ENCODE peak calls at places on chromosomes 6 and 20, in seven cellular contexts. V is AG04450; T is LHCN-M2; E is activated effector memory CD4-positive, alpha-beta T cell treated with Interleukin-2 at 50 U/mL for 16 hours; F is PC-9; R is NCI-H1417; N is spleen. D is an unnamed sample.

GRCh38 chr20:7090001-7090400 is 322.5 kb downstream of the BMP2 start:
- DNase-seq in V (no peak), T (no peak), E (no peak), F (no peak), R (no peak), N (no peak), D (no peak)

GRCh38 chr20:12409501-12409900 is 491.8 kb downstream of the BTBD3 start:
- DNase-seq in V (no peak), T (no peak), E (no peak), F (no peak), R (no peak), N (no peak), D (no peak)

GRCh38 chr6:21423106-21423854 is 170.3 kb upstream of the SOX4 start:
- DNase-seq in V (no peak), T (no peak), E (no peak), F (no peak), R (no peak), N (no peak), D (no peak)

GRCh38 chr20:55160996-55161395 is 685.6 kb downstream of the DOK5 start:
- DNase-seq in V (no peak), T (no peak), E (no peak), F (no peak), R (no peak), N (no peak), D (no peak)

GRCh38 chr6:3625980-3626533 is 125.5 kb downstream of the PXDC1 start:
- DNase-seq in V (no peak), T (no peak), E (no peak), F (no peak), R (no peak), N (peak), D (no peak)

GRCh38 chr20:48750941-48751620 is 76.7 kb downstream of the PREX1 start:
- DNase-seq in V (no peak), T (no peak), E (peak), F (no peak), R (peak), N (peak), D (peak)

GRCh38 chr6:132130530-132131298 is 179.5 kb upstream of the CCN2 start:
- DNase-seq in V (no peak), T (peak), E (no peak), F (no peak), R (no peak), N (peak), D (no peak)

GRCh38 chr6:89281779-89282246 is 33.3 kb downstream of the GABRR2 start:
- DNase-seq in V (no peak), T (peak), E (peak), F (peak), R (no peak), N (no peak), D (no peak)

GRCh38 chr20:63976980-63977391 is 2.5 kb downstream of the SAMD10 start:
- DNase-seq in V (no peak), T (no peak), E (no peak), F (no peak), R (no peak), N (peak), D (no peak)

GRCh38 chr6:50602191-50602810 is 111.0 kb upstream of the TFAP2D start:
- DNase-seq in V (no peak), T (peak), E (no peak), F (no peak), R (peak), N (no peak), D (peak)

GRCh38 chr20:33649201-33649631 is 12.9 kb upstream of the C20orf144 start:
- DNase-seq in V (no peak), T (peak), E (no peak), F (no peak), R (no peak), N (peak), D (no peak)